ENCODE peak calls at places on chromosomes 1 and 21, in eight cellular contexts. E is mammary epithelial cell, A is activated B cell treated with CpG ODN at 0.5 μM for 24 hours, T is B cell, X is ovary, H is body of pancreas, N is cardiac muscle cell, B is WTC11. G is an unnamed sample.

GRCh38 chr1:194535369-194535768 is 1349.0 kb upstream of the B3GALT2 start:
- DNase-seq in E (peak), A (no peak), T (no peak), X (no peak), H (no peak), N (no peak), B (peak), G (no peak)

GRCh38 chr1:111704776-111705175 is 34.4 kb downstream of the INKA2 start:
- DNase-seq in E (peak), A (no peak), T (no peak), X (no peak), H (no peak), N (peak), B (no peak), G (no peak)

GRCh38 chr1:217026506-217026905 is 303.3 kb upstream of the ESRRG start:
- DNase-seq in E (peak), A (no peak), T (no peak), X (no peak), H (peak), N (no peak), B (no peak), G (no peak)

GRCh38 chr1:208154040-208154439 is 90.1 kb downstream of the PLXNA2 start:
- DNase-seq in E (no peak), A (no peak), T (no peak), X (no peak), H (no peak), N (no peak), B (no peak), G (no peak)

GRCh38 chr1:30413111-30413440 is 310.3 kb downstream of the MATN1 start:
- DNase-seq in E (no peak), A (no peak), T (peak), X (no peak), H (no peak), N (no peak), B (no peak), G (no peak)

GRCh38 chr1:68116643-68117235 is 66.3 kb upstream of the DIRAS3 start:
- DNase-seq in E (peak), A (no peak), T (peak), X (peak), H (peak), N (peak), B (peak), G (no peak)

GRCh38 chr21:35189077-35189863 is 140.2 kb upstream of the RUNX1 start:
- DNase-seq in E (peak), A (no peak), T (no peak), X (no peak), H (peak), N (no peak), B (no peak), G (no peak)

GRCh38 chr1:54272772-54273091 is 72.8 kb downstream of the MRPL37 start:
- DNase-seq in E (no peak), A (no peak), T (no peak), X (no peak), H (no peak), N (no peak), B (no peak), G (no peak)

GRCh38 chr1:226882187-226882586 is 11.8 kb downstream of the PSEN2 start:
- DNase-seq in E (no peak), A (no peak), T (no peak), X (no peak), H (no peak), N (no peak), B (no peak), G (peak)

GRCh38 chr1:182851825-182852224 is 12.7 kb downstream of the DHX9 start:
- DNase-seq in E (no peak), A (no peak), T (no peak), X (no peak), H (no peak), N (no peak), B (no peak), G (no peak)

GRCh38 chr1:99139876-99140275 is 124.4 kb upstream of the PLPPR4 start:
- DNase-seq in E (no peak), A (no peak), T (no peak), X (no peak), H (no peak), N (no peak), B (no peak), G (no peak)

GRCh38 chr1:53295746-53296722 is 31.8 kb downstream of the LRP8 start:
- DNase-seq in E (no peak), A (no peak), T (no peak), X (no peak), H (no peak), N (no peak), B (no peak), G (no peak)

GRCh38 chr1:22237433-22238093 is 94.7 kb upstream of the WNT4 start:
- DNase-seq in E (no peak), A (no peak), T (no peak), X (no peak), H (no peak), N (no peak), B (no peak), G (no peak)

GRCh38 chr1:24535021-24535424 is 20.9 kb upstream of the NCMAP start:
- DNase-seq in E (no peak), A (peak), T (peak), X (no peak), H (no peak), N (no peak), B (peak), G (no peak)

DNA sequence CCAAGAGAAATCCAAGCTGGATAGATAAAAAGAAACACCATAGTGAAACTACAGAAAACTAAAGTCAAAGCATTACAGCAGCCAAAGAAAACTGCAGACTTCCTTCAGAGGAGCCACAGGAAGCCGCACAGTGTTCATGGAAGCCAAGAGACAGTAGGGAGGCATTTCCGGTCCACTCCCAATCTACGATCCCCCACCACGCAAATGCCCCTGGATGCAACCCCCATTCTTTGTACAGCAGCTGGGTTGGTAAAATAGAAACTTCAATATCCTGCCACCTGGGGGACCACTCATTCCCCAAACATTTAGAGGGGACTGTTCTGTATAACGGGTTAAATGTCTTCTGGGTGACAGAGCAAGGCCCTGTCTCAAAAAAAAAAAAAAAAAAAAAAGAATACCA is 43.9 kb upstream of the TSPEAR start:
- DNase-seq in E (no peak), A (no peak), T (no peak), X (no peak), H (no peak), N (no peak), B (no peak), G (no peak)
- TF ChIP-seq CTCF in E (no peak), A (no peak), T (peak), X (no peak), H (no peak), N (peak), B (no peak), G (no peak)

GRCh38 chr1:13807213-13807612 is 107.2 kb downstream of the PRDM2 start:
- DNase-seq in E (no peak), A (no peak), T (no peak), X (no peak), H (peak), N (peak), B (peak), G (no peak)
- TF ChIP-seq CTCF in E (no peak), A (no peak), T (peak), X (no peak), H (no peak), N (peak), B (peak), G (peak)

GRCh38 chr1:35959304-35959703 is 28.4 kb downstream of the AGO3 start:
- DNase-seq in E (no peak), A (no peak), T (no peak), X (no peak), H (no peak), N (no peak), B (no peak), G (no peak)
- TF ChIP-seq CTCF in E (no peak), A (no peak), T (no peak), X (no peak), H (no peak), N (no peak), B (no peak), G (no peak)

GRCh38 chr1:176068256-176068655 is 138.8 kb downstream of the COP1 start:
- DNase-seq in E (no peak), A (no peak), T (no peak), X (no peak), H (no peak), N (no peak), B (no peak), G (no peak)

GRCh38 chr1:176073524-176074157 is 133.4 kb downstream of the COP1 start:
- DNase-seq in E (peak), A (no peak), T (peak), X (no peak), H (peak), N (peak), B (peak), G (no peak)
- TF ChIP-seq CTCF in E (peak), A (no peak), T (peak), X (no peak), H (peak), N (peak), B (peak), G (peak)

DNA sequence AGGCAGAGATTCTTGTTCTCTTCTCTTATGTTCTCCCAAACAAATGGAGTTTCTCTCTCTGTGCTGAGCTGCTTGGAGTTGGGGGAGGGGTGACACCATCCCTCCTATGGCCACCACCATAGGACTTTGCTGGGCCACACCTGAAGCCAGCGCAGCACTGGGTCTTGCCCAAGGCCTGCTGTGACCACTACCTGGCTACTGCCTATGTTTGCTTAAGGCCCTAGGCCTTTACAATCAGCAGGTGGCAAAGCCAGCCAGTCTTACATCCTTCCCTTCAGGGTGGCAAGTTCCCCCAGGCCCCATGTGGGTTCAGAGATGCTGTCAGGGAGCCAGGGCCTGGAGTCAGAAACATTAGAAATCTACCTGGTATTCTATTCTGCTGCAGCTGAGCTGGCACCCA is 6.3 kb upstream of the MTARC2 start:
- DNase-seq in E (no peak), A (no peak), T (no peak), X (no peak), H (no peak), N (no peak), B (no peak), G (no peak)
- TF ChIP-seq CTCF in E (no peak), A (no peak), T (no peak), X (no peak), H (no peak), N (no peak), B (no peak), G (no peak)

GRCh38 chr1:3551711-3552110 is 59.6 kb downstream of the MEGF6 start:
- DNase-seq in E (no peak), A (no peak), T (no peak), X (no peak), H (no peak), N (no peak), B (no peak), G (no peak)
- TF ChIP-seq CTCF in E (no peak), A (no peak), T (no peak), X (no peak), H (no peak), N (no peak), B (no peak), G (no peak)

DNA sequence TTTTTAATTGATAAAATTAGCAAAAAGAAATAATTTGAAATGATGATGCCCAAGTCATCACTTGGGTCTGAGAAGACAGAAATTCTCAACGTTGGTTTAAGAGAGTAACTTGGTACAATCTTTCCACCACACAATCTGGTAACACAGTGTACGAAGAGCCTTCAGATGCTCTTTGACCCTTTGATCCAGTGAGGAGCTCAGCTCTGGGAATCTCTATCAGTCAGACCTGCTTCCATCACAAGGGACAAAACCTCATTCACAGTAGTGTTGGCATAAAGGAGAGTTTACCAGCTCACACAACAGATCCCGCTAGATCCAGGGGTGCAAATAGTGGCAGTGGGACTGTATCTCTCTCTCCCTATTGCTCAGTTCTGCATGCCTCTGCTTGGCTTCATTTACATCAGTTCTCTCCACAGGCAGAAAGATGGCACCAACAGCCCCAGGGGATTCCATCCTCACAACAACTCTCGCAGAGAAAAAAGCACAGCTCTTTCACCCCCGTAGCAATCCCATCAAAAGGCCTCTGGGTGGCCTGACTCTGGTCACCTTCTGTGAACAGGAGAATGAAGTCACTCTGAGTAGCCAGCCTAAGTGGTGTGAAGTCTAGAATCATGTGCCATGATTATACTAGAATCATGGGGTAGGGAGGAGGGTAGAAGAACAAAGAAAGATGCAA is 119.7 kb downstream of the ZNF281 start:
- DNase-seq in E (no peak), A (no peak), T (no peak), X (no peak), H (no peak), N (no peak), B (peak), G (no peak)
- TF ChIP-seq CTCF in E (no peak), A (no peak), T (no peak), X (no peak), H (no peak), N (no peak), B (no peak), G (no peak)